ENCODE peak calls at places on chromosomes 16 and 17, in nine cellular contexts. One of them, this sample, is unnamed. For H3K9me3 and H3K27me3, the result is how much of the 10 kb centered on the place peaks cover.

GRCh38 chr17:40727447-40728231 is 24.1 kb upstream of the KRT24 start:
- DNase-seq in CD4-positive, alpha-beta T cell: no peak
- DNase-seq in left ventricle myocardium inferior: no peak
- DNase-seq in H9: no peak
- DNase-seq in adrenal gland: no peak
- DNase-seq in K562: no peak
- DNase-seq in body of pancreas: no peak
- DNase-seq in A673: no peak
- DNase-seq in heart left ventricle: no peak
- DNase-seq in this sample: no peak

GRCh38 chr17:39591958-39592954 is 15.5 kb downstream of the NEUROD2 start:
- DNase-seq in adrenal gland: peak
- DNase-seq in body of pancreas: peak
- DNase-seq in H9: peak
- DNase-seq in left ventricle myocardium inferior: no peak
- DNase-seq in A673: peak
- DNase-seq in CD4-positive, alpha-beta T cell: no peak
- DNase-seq in heart left ventricle: no peak
- DNase-seq in K562: peak
- DNase-seq in this sample: peak

GRCh38 chr17:37691807-37692206 is 48.6 kb upstream of the DDX52 start:
- DNase-seq in adrenal gland: no peak
- DNase-seq in body of pancreas: no peak
- DNase-seq in H9: no peak
- DNase-seq in A673: no peak
- DNase-seq in heart left ventricle: no peak
- DNase-seq in K562: no peak
- DNase-seq in CD4-positive, alpha-beta T cell: no peak
- DNase-seq in left ventricle myocardium inferior: no peak
- DNase-seq in this sample: no peak

GRCh38 chr16:56985288-56985961 is 3.9 kb upstream of the NLRC5 start:
- DNase-seq in body of pancreas: peak
- DNase-seq in CD4-positive, alpha-beta T cell: no peak
- DNase-seq in adrenal gland: peak
- DNase-seq in heart left ventricle: peak
- DNase-seq in H9: no peak
- DNase-seq in A673: peak
- DNase-seq in K562: no peak
- DNase-seq in left ventricle myocardium inferior: peak
- DNase-seq in this sample: no peak

GRCh38 chr16:8885674-8886592 is 3.8 kb downstream of the LITAFD start:
- DNase-seq in adrenal gland: peak
- DNase-seq in body of pancreas: peak
- DNase-seq in H9: no peak
- DNase-seq in A673: no peak
- DNase-seq in heart left ventricle: no peak
- DNase-seq in K562: no peak
- DNase-seq in CD4-positive, alpha-beta T cell: no peak
- DNase-seq in left ventricle myocardium inferior: no peak
- DNase-seq in this sample: no peak

GRCh38 chr16:2895813-2896212 is 12.8 kb downstream of the FLYWCH2 start:
- DNase-seq in K562: no peak
- DNase-seq in A673: no peak
- DNase-seq in left ventricle myocardium inferior: no peak
- DNase-seq in H9: no peak
- DNase-seq in heart left ventricle: no peak
- DNase-seq in body of pancreas: no peak
- DNase-seq in CD4-positive, alpha-beta T cell: no peak
- DNase-seq in adrenal gland: no peak
- DNase-seq in this sample: no peak

GRCh38 chr16:22297871-22298733 is 893 bp downstream of the POLR3E start:
- DNase-seq in body of pancreas: peak
- DNase-seq in heart left ventricle: peak
- DNase-seq in adrenal gland: peak
- DNase-seq in left ventricle myocardium inferior: peak
- DNase-seq in H9: peak
- DNase-seq in A673: peak
- DNase-seq in K562: peak
- DNase-seq in CD4-positive, alpha-beta T cell: peak
- DNase-seq in this sample: peak

GRCh38 chr16:52350031-52350430 is 196.9 kb downstream of the TOX3 start:
- DNase-seq in adrenal gland: no peak
- DNase-seq in CD4-positive, alpha-beta T cell: no peak
- DNase-seq in A673: no peak
- DNase-seq in left ventricle myocardium inferior: no peak
- DNase-seq in body of pancreas: no peak
- DNase-seq in H9: no peak
- DNase-seq in heart left ventricle: no peak
- DNase-seq in K562: no peak
- DNase-seq in this sample: no peak

GRCh38 chr17:8859029-8859803 is 8.3 kb downstream of the PIK3R6 start:
- DNase-seq in K562: no peak
- DNase-seq in body of pancreas: no peak
- DNase-seq in A673: no peak
- DNase-seq in CD4-positive, alpha-beta T cell: no peak
- DNase-seq in heart left ventricle: no peak
- DNase-seq in left ventricle myocardium inferior: no peak
- DNase-seq in H9: peak
- DNase-seq in adrenal gland: no peak
- DNase-seq in this sample: no peak

GRCh38 chr17:73126716-73127473 is 34.4 kb upstream of the SLC39A11 start:
- DNase-seq in body of pancreas: no peak
- DNase-seq in H9: no peak
- DNase-seq in K562: no peak
- DNase-seq in adrenal gland: no peak
- DNase-seq in CD4-positive, alpha-beta T cell: no peak
- DNase-seq in heart left ventricle: no peak
- DNase-seq in left ventricle myocardium inferior: no peak
- DNase-seq in A673: no peak
- DNase-seq in this sample: no peak

GRCh38 chr17:54269886-54270285 is 447.2 kb downstream of the KIF2B start:
- DNase-seq in CD4-positive, alpha-beta T cell: no peak
- DNase-seq in H9: no peak
- DNase-seq in A673: no peak
- DNase-seq in heart left ventricle: no peak
- DNase-seq in body of pancreas: no peak
- DNase-seq in left ventricle myocardium inferior: no peak
- DNase-seq in K562: no peak
- DNase-seq in adrenal gland: no peak
- DNase-seq in this sample: no peak
- H3K9me3 ChIP-seq in CD4-positive, alpha-beta T cell: under half
- H3K9me3 ChIP-seq in H9: under half
- H3K9me3 ChIP-seq in A673: under half
- H3K9me3 ChIP-seq in heart left ventricle: under half
- H3K9me3 ChIP-seq in body of pancreas: under half
- H3K9me3 ChIP-seq in left ventricle myocardium inferior: under half
- H3K9me3 ChIP-seq in K562: under half
- H3K9me3 ChIP-seq in adrenal gland: under half
- H3K9me3 ChIP-seq in this sample: under half

GRCh38 chr16:30025156-30025555 is 2.2 kb downstream of the C16orf92 start:
- DNase-seq in H9: no peak
- DNase-seq in heart left ventricle: no peak
- DNase-seq in K562: no peak
- DNase-seq in left ventricle myocardium inferior: no peak
- DNase-seq in adrenal gland: no peak
- DNase-seq in A673: no peak
- DNase-seq in body of pancreas: no peak
- DNase-seq in CD4-positive, alpha-beta T cell: no peak
- DNase-seq in this sample: no peak

GRCh38 chr16:30024451-30024850 is 1.5 kb downstream of the C16orf92 start:
- DNase-seq in heart left ventricle: no peak
- DNase-seq in body of pancreas: no peak
- DNase-seq in left ventricle myocardium inferior: no peak
- DNase-seq in adrenal gland: no peak
- DNase-seq in CD4-positive, alpha-beta T cell: no peak
- DNase-seq in A673: no peak
- DNase-seq in H9: no peak
- DNase-seq in K562: no peak
- DNase-seq in this sample: no peak

GRCh38 chr16:30025574-30025973 is 2.6 kb downstream of the C16orf92 start:
- DNase-seq in adrenal gland: no peak
- DNase-seq in CD4-positive, alpha-beta T cell: no peak
- DNase-seq in H9: no peak
- DNase-seq in K562: no peak
- DNase-seq in heart left ventricle: no peak
- DNase-seq in body of pancreas: no peak
- DNase-seq in A673: no peak
- DNase-seq in left ventricle myocardium inferior: no peak
- DNase-seq in this sample: no peak

GRCh38 chr16:30022887-30023286 is at the start of gene C16orf92:
- DNase-seq in CD4-positive, alpha-beta T cell: no peak
- DNase-seq in left ventricle myocardium inferior: no peak
- DNase-seq in body of pancreas: no peak
- DNase-seq in A673: no peak
- DNase-seq in adrenal gland: no peak
- DNase-seq in heart left ventricle: no peak
- DNase-seq in K562: no peak
- DNase-seq in H9: no peak
- DNase-seq in this sample: no peak

DNA sequence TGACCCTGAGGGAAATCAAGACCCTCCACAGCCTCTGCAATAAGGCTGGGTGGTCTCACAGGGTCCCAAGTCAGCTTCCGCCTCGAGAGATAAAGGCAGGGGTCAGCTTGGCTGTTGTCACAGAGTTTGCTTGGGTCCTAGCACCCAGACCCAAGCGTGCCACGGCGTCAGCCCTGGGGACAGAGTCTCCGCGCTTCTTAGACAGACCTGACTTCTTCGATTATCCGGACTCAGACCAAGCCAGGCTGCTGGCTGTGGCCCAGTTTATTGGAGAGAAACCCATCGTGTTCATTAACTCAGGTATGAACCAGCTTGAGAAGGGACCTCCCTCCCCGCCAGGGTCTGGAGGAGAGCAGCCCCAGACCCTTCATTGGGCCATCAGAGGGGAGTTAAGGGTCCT is 588 bp downstream of the C16orf92 start:
- DNase-seq in heart left ventricle: no peak
- DNase-seq in H9: no peak
- DNase-seq in adrenal gland: no peak
- DNase-seq in A673: no peak
- DNase-seq in CD4-positive, alpha-beta T cell: no peak
- DNase-seq in K562: no peak
- DNase-seq in left ventricle myocardium inferior: no peak
- DNase-seq in body of pancreas: no peak
- DNase-seq in this sample: no peak
- H3K27me3 ChIP-seq in heart left ventricle: under half
- H3K27me3 ChIP-seq in H9: under half
- H3K27me3 ChIP-seq in adrenal gland: under half
- H3K27me3 ChIP-seq in A673: under half
- H3K27me3 ChIP-seq in CD4-positive, alpha-beta T cell: under half
- H3K27me3 ChIP-seq in K562: half or more
- H3K27me3 ChIP-seq in left ventricle myocardium inferior: half or more
- H3K27me3 ChIP-seq in body of pancreas: under half
- H3K27me3 ChIP-seq in this sample: under half

GRCh38 chr16:847681-848445 is 47.3 kb upstream of the GNG13 start:
- DNase-seq in K562: no peak
- DNase-seq in A673: no peak
- DNase-seq in left ventricle myocardium inferior: no peak
- DNase-seq in heart left ventricle: no peak
- DNase-seq in H9: no peak
- DNase-seq in adrenal gland: no peak
- DNase-seq in body of pancreas: no peak
- DNase-seq in CD4-positive, alpha-beta T cell: no peak
- DNase-seq in this sample: no peak
- H3K9me3 ChIP-seq in K562: under half
- H3K9me3 ChIP-seq in A673: under half
- H3K9me3 ChIP-seq in left ventricle myocardium inferior: under half
- H3K9me3 ChIP-seq in heart left ventricle: under half
- H3K9me3 ChIP-seq in H9: under half
- H3K9me3 ChIP-seq in adrenal gland: under half
- H3K9me3 ChIP-seq in body of pancreas: under half
- H3K9me3 ChIP-seq in CD4-positive, alpha-beta T cell: under half
- H3K9me3 ChIP-seq in this sample: under half

GRCh38 chr16:21219551-21219950 is 8.2 kb upstream of the ZP2 start:
- DNase-seq in adrenal gland: no peak
- DNase-seq in left ventricle myocardium inferior: no peak
- DNase-seq in CD4-positive, alpha-beta T cell: no peak
- DNase-seq in K562: no peak
- DNase-seq in heart left ventricle: no peak
- DNase-seq in body of pancreas: no peak
- DNase-seq in H9: no peak
- DNase-seq in A673: no peak
- DNase-seq in this sample: no peak
- H3K27me3 ChIP-seq in adrenal gland: under half
- H3K27me3 ChIP-seq in left ventricle myocardium inferior: under half
- H3K27me3 ChIP-seq in CD4-positive, alpha-beta T cell: under half
- H3K27me3 ChIP-seq in K562: under half
- H3K27me3 ChIP-seq in heart left ventricle: under half
- H3K27me3 ChIP-seq in body of pancreas: under half
- H3K27me3 ChIP-seq in H9: under half
- H3K27me3 ChIP-seq in A673: under half
- H3K27me3 ChIP-seq in this sample: under half

GRCh38 chr16:835373-835772 is 34.8 kb upstream of the GNG13 start:
- DNase-seq in H9: no peak
- DNase-seq in adrenal gland: no peak
- DNase-seq in A673: no peak
- DNase-seq in heart left ventricle: no peak
- DNase-seq in body of pancreas: no peak
- DNase-seq in CD4-positive, alpha-beta T cell: no peak
- DNase-seq in left ventricle myocardium inferior: no peak
- DNase-seq in K562: no peak
- DNase-seq in this sample: no peak
- H3K9me3 ChIP-seq in H9: under half
- H3K9me3 ChIP-seq in adrenal gland: under half
- H3K9me3 ChIP-seq in A673: under half
- H3K9me3 ChIP-seq in heart left ventricle: under half
- H3K9me3 ChIP-seq in body of pancreas: under half
- H3K9me3 ChIP-seq in CD4-positive, alpha-beta T cell: under half
- H3K9me3 ChIP-seq in left ventricle myocardium inferior: half or more
- H3K9me3 ChIP-seq in K562: under half
- H3K9me3 ChIP-seq in this sample: under half